ENCODE peak calls at places on chromosomes 7 and 10, in six cellular contexts. E is HepG2, P is astrocyte, L is GM23248, C is mesendoderm, K is mammary epithelial cell. R is an unnamed sample.

GRCh38 chr10:33306756-33307519 is 27.5 kb downstream of the NRP1 start:
- DNase-seq in E (peak; percentile 77), P (peak; percentile 35), L (peak; percentile 79), C (no peak), K (no peak), R (no peak)

GRCh38 chr10:117830832-117831231 is 215.9 kb downstream of the RAB11FIP2 start:
- DNase-seq in E (no peak), P (no peak), L (no peak), C (peak; percentile 97), K (no peak), R (no peak)

GRCh38 chr7:128781851-128782250 is 6.3 kb upstream of the OPN1SW start:
- DNase-seq in E (no peak), P (no peak), L (no peak), C (no peak), K (no peak), R (no peak)

GRCh38 chr10:5268743-5269142 is 72.1 kb downstream of the AKR1C4 start:
- DNase-seq in E (no peak), P (no peak), L (no peak), C (no peak), K (no peak), R (no peak)

GRCh38 chr10:110893559-110894179 is 21.9 kb downstream of the PDCD4 start:
- DNase-seq in E (peak; percentile 34), P (peak; percentile 31), L (peak; percentile 72), C (peak; percentile 45), K (peak; percentile 28), R (no peak)

GRCh38 chr7:37916017-37916672 is 472 bp downstream of the SFRP4 start:
- DNase-seq in E (no peak), P (peak; percentile 22), L (no peak), C (peak; percentile 10), K (peak; percentile 14), R (no peak)

GRCh38 chr7:37247881-37248280 is 200.8 kb downstream of the ELMO1 start:
- DNase-seq in E (no peak), P (peak; percentile 9), L (peak; percentile 38), C (peak; percentile 91), K (peak; percentile 3), R (no peak)

GRCh38 chr10:95445223-95445836 is 115.8 kb downstream of the SORBS1 start:
- DNase-seq in E (no peak), P (peak; percentile 78), L (peak; percentile 87), C (no peak), K (peak; percentile 70), R (peak; percentile 46)

GRCh38 chr7:107659666-107660065 is 962 bp upstream of the SLC26A4 start:
- DNase-seq in E (no peak), P (peak; percentile 78), L (peak; percentile 86), C (peak; percentile 51), K (peak; percentile 67), R (peak; percentile 73)

GRCh38 chr7:16396766-16397496 is 24.4 kb downstream of the CRPPA start:
- DNase-seq in E (no peak), P (peak; percentile 4), L (peak; percentile 13), C (no peak), K (no peak), R (no peak)

GRCh38 chr10:97685395-97685958 is 1.6 kb downstream of the AVPI1 start:
- DNase-seq in E (peak; percentile 87), P (no peak), L (peak; percentile 63), C (peak; percentile 88), K (peak; percentile 58), R (peak; percentile 40)

GRCh38 chr7:34096135-34096775 is 190.9 kb downstream of the BMPER start:
- DNase-seq in E (no peak), P (peak; percentile 92), L (peak; percentile 94), C (no peak), K (peak; percentile 65), R (no peak)

GRCh38 chr10:116984202-116984993 is 20.6 kb downstream of the SHTN1 start:
- DNase-seq in E (peak; percentile 74), P (no peak), L (no peak), C (no peak), K (no peak), R (no peak)

GRCh38 chr7:140384894-140385650 is 13.3 kb downstream of the SLC37A3 start:
- DNase-seq in E (no peak), P (no peak), L (no peak), C (no peak), K (no peak), R (no peak)

GRCh38 chr10:62027841-62028501 is 126.5 kb downstream of the ARID5B start:
- DNase-seq in E (no peak), P (no peak), L (peak; percentile 62), C (no peak), K (peak; percentile 85), R (no peak)

GRCh38 chr7:151046603-151047573 is 1.4 kb upstream of the ASIC3 start:
- DNase-seq in E (no peak), P (peak; percentile 57), L (peak; percentile 67), C (no peak), K (no peak), R (no peak)

GRCh38 chr10:5252177-5253037 is 55.8 kb downstream of the AKR1C4 start:
- DNase-seq in E (peak; percentile 18), P (no peak), L (peak; percentile 18), C (peak; percentile 60), K (no peak), R (no peak)

GRCh38 chr10:124734311-124735166 is 9.6 kb downstream of the FAM53B start:
- DNase-seq in E (no peak), P (no peak), L (no peak), C (no peak), K (no peak), R (no peak)

GRCh38 chr7:23205861-23206510 is 24.1 kb downstream of the NUP42 start:
- DNase-seq in E (no peak), P (no peak), L (no peak), C (no peak), K (no peak), R (no peak)

GRCh38 chr10:79315602-79315920 is 31.7 kb upstream of the PPIF start:
- DNase-seq in E (no peak), P (no peak), L (no peak), C (no peak), K (no peak), R (no peak)

GRCh38 chr10:48946891-48947500 is 7.4 kb upstream of the LRRC18 start:
- DNase-seq in E (no peak), P (peak; percentile 2), L (no peak), C (no peak), K (no peak), R (no peak)

GRCh38 chr7:68280931-68281330 is 1284.3 kb downstream of the TYW1 start:
- DNase-seq in E (no peak), P (no peak), L (no peak), C (no peak), K (no peak), R (no peak)

GRCh38 chr7:68276725-68277124 is 1280.1 kb downstream of the TYW1 start:
- DNase-seq in E (no peak), P (no peak), L (no peak), C (no peak), K (no peak), R (no peak)

GRCh38 chr7:68279827-68280400 is 1283.3 kb downstream of the TYW1 start:
- DNase-seq in E (no peak), P (no peak), L (no peak), C (peak; percentile 62), K (no peak), R (no peak)
- H3K9ac ChIP-seq in E (no peak overlapping the region), P (no peak overlapping the region), L (no peak overlapping the region), C (no peak overlapping the region), K (no peak overlapping the region), R (no peak overlapping the region)

DNA sequence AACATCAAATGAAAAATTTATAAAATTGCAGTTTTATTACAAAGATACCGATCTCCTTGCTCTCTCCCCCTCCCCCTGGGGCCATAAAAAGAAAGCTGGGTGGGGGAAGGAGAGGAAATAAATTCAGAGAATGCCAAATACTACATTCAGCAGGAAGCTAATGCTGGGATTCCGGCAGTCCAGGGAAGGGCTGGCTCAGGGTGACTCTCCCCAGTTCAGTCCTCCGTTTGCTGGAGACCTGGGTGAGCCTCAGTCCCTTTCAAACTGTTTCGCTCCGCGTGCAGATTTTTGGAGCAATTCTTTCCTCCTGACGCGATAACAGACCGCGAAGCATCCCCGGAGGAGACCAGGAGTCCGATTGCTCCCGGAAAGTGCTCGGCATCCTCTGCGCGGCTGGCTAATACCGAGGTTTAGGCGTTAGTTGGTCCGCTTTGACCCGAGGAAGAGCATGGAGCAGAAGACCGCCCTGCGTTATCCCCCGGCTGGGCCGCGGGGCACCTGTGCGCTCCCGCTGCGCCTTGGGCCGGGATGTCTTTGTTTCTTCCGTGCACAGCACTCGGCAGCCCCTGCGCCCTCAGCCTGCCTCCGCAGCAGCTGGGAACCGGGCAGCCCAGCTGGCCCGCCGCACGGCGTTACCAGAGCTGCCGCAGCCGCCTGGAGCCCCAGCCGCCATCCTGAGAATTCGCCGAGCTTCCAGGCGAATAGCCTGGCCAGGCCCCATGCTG is 3.9 kb upstream of the HOXA2 start:
- DNase-seq in E (no peak), P (peak; percentile 52), L (no peak), C (peak; percentile 70), K (peak; percentile 58), R (no peak)
- H3K4me2 ChIP-seq in E (no peak overlapping the region), P (peak overlapping the region; percentile 91), L (no peak overlapping the region), C (peak overlapping the region; percentile 28), K (peak overlapping the region; percentile 97), R (peak overlapping the region; percentile 23)

GRCh38 chr10:31739759-31740158 is 188.9 kb downstream of the ARHGAP12 start:
- DNase-seq in E (no peak), P (peak; percentile 95), L (peak; percentile 71), C (peak; percentile 50), K (no peak), R (no peak)
- H3K9ac ChIP-seq in E (no peak overlapping the region), P (no peak overlapping the region), L (no peak overlapping the region), C (no peak overlapping the region), K (no peak overlapping the region), R (no peak overlapping the region)

GRCh38 chr10:74255214-74255613 is 104.2 kb downstream of the ADK start:
- DNase-seq in E (no peak), P (no peak), L (no peak), C (peak; percentile 30), K (peak; percentile 17), R (no peak)

GRCh38 chr10:74255800-74256422 is 104.9 kb downstream of the ADK start:
- DNase-seq in E (no peak), P (no peak), L (peak; percentile 11), C (no peak), K (no peak), R (no peak)
- H3K4me2 ChIP-seq in E (no peak overlapping the region), P (no peak overlapping the region), L (no peak overlapping the region), C (no peak overlapping the region), K (no peak overlapping the region), R (no peak overlapping the region)

R was measured in trophoblast cell.